ENCODE peak calls at places on chromosomes 6 and 20, in four cellular contexts. C is omental fat pad, W is IMR-90, M is Peyer's patch. J is an unnamed sample.

GRCh38 chr6:85868685-85869084 is 226.0 kb upstream of the SYNCRIP start:
- DNase-seq in C (no peak), M (no peak), W (no peak), J (no peak)

GRCh38 chr6:116405663-116406329 is 35.0 kb downstream of the DSE start:
- DNase-seq in W (peak), M (no peak), C (no peak), J (no peak)

GRCh38 chr6:30684386-30685156 is 1.9 kb downstream of the PPP1R18 start:
- DNase-seq in M (peak), W (peak), C (no peak), J (peak)

GRCh38 chr6:8481727-8482126 is 46.4 kb upstream of the SLC35B3 start:
- DNase-seq in C (no peak), W (no peak), M (no peak), J (peak)

GRCh38 chr6:165846123-165846966 is 183.3 kb upstream of the PDE10A start:
- DNase-seq in W (peak), M (peak), C (no peak), J (no peak)

GRCh38 chr6:137915778-137916177 is 48.7 kb downstream of the TNFAIP3 start:
- DNase-seq in M (no peak), C (no peak), W (no peak), J (no peak)

GRCh38 chr20:23305098-23305497 is 45.5 kb upstream of the NXT1 start:
- DNase-seq in C (no peak), W (no peak), M (peak), J (no peak)

GRCh38 chr20:49591217-49591865 is 23.4 kb upstream of the PTGIS start:
- DNase-seq in W (peak), M (no peak), C (no peak), J (no peak)

GRCh38 chr6:27650620-27651370 is 177.9 kb upstream of the ZNF184 start:
- DNase-seq in M (no peak), C (no peak), W (peak), J (peak)

GRCh38 chr20:43963872-43964791 is 49.5 kb downstream of the TOX2 start:
- DNase-seq in W (peak), C (no peak), M (peak), J (no peak)

GRCh38 chr20:37882961-37883712 is 19.8 kb upstream of the VSTM2L start:
- DNase-seq in C (no peak), W (no peak), M (no peak), J (no peak)

GRCh38 chr20:385448-385847 is 4.9 kb downstream of the TRIB3 start:
- DNase-seq in C (no peak), W (no peak), M (no peak), J (no peak)

GRCh38 chr6:153024401-153025017 is 22.0 kb upstream of the MTRF1L start:
- DNase-seq in M (peak), W (peak), C (no peak), J (peak)

GRCh38 chr6:7188492-7188891 is 80.7 kb downstream of the RREB1 start:
- DNase-seq in C (no peak), M (no peak), W (no peak), J (peak)

GRCh38 chr6:79168695-79168980 is 65.8 kb downstream of the HMGN3 start:
- DNase-seq in M (no peak), W (peak), C (no peak), J (no peak)

GRCh38 chr20:4490595-4491280 is 231.0 kb upstream of the PRND start:
- DNase-seq in M (no peak), W (peak), C (no peak), J (no peak)

GRCh38 chr6:44701637-44702101 is 314.2 kb downstream of the CDC5L start:
- DNase-seq in C (no peak), M (no peak), W (no peak), J (no peak)

GRCh38 chr20:19212524-19213502 is at the start of gene SLC24A3:
- DNase-seq in W (no peak), C (no peak), M (peak), J (peak)
- TF ChIP-seq CTCF in W (no peak), C (no peak), M (peak), J (no peak)

GRCh38 chr6:154500769-154501171 is 9.7 kb downstream of the CNKSR3 start:
- DNase-seq in C (no peak), M (no peak), W (no peak), J (no peak)
- TF ChIP-seq CTCF in C (no peak), M (peak), W (peak), J (no peak)

GRCh38 chr6:34508425-34508824 is 42.5 kb downstream of the PACSIN1 start:
- DNase-seq in C (no peak), M (no peak), W (no peak), J (no peak)
- TF ChIP-seq CTCF in C (no peak), M (no peak), W (peak), J (no peak)

DNA sequence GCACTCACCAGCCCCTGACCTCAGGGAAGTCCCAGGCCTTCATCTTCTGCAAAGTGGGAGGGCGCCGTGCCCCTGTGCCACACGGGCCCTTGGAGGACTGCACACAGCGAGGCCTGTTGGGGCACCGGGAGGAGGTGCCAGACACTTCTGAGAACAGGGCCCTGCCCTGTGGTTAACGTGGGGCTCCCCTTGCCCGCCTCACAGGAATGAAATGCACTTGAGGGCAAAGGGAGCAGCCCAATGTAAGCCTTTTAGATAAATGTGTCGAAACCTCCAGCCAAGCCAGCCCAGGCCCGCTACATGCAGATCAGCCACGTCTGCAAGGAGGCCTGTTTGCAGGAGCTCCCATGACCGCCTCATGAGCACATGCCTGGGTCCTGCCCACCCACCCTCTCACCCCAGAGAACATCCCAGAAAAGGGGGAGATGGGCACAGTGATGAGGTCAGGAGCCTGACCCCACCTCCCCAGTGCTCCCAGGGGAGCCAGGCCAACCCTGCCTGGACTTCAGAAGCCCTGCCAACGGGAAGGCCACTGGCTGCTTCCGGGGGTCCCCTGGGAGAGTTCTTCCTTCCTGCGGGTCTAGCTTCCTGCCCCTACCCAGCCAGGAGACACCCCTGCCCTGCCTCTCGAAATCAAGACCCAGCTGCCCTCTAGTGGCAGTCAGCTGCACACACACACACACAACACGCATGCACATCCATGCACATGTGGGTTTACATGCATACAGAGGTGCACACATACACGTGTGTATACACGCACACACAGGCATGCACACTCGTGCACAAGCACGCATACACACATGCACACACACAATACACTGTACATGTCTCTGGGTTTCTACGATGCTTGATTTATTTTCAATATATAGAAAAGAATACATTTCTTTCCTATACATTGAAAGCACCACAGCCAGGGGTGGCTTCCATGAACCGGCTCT is 178.7 kb downstream of the TAF4 start:
- DNase-seq in W (peak), M (peak), C (no peak), J (peak)
- TF ChIP-seq CTCF in W (peak), M (peak), C (no peak), J (peak)

GRCh38 chr20:53749499-53749898 is 155.9 kb upstream of the ZNF217 start:
- DNase-seq in M (no peak), C (no peak), W (no peak), J (no peak)
- TF ChIP-seq CTCF in M (no peak), C (no peak), W (no peak), J (no peak)

DNA sequence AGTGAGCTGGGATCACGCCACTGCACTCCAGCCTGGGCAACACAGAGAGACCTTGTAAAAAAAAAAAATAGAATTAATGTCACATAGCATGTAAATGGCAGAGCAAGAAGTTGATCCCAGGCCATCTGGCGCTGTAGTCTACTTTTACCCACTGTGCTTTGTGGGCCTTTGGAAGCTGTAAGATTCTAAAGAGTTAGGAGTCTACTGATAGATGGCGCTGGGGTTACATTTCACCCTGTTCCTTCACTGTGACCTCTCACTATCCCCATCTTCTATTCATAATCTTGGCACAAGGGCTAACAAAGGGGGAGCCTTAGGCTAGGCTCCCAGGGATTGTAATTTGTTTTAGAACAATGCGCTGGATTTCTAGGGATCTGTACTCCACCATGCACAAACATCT is 24.4 kb downstream of the SIRPD start:
- DNase-seq in W (no peak), M (no peak), C (no peak), J (no peak)
- TF ChIP-seq CTCF in W (no peak), M (no peak), C (no peak), J (no peak)

GRCh38 chr6:113039013-113039412 is 691.9 kb downstream of the RFPL4B start:
- DNase-seq in M (no peak), W (no peak), C (no peak), J (no peak)
- TF ChIP-seq CTCF in M (no peak), W (no peak), C (no peak), J (no peak)

GRCh38 chr20:63186528-63187316 is 29.2 kb downstream of the YTHDF1 start:
- DNase-seq in W (no peak), C (no peak), M (no peak), J (no peak)
- TF ChIP-seq CTCF in W (no peak), C (no peak), M (no peak), J (no peak)

GRCh38 chr6:82363368-82364086 is at the start of gene TPBG:
- DNase-seq in M (peak), C (no peak), W (peak), J (peak)
- TF ChIP-seq CTCF in M (no peak), C (no peak), W (peak), J (no peak)

J was measured in GM13976.